ENCODE peak calls at places on chromosomes 13 and 19, in ten cellular contexts. One of them, this sample, is unnamed.
A peak's percentile ranks its signal among the peaks of the same experiment; 100 is the strongest.

GRCh38 chr19:27833031-27833430 is 1379.9 kb downstream of the UQCRFS1 start:
- DNase-seq in breast epithelium: no peak
- DNase-seq in suprapubic skin: no peak
- DNase-seq in H54: no peak
- DNase-seq in prostate gland: no peak
- DNase-seq in ovary: no peak
- DNase-seq in GM12892: no peak
- DNase-seq in heart left ventricle: no peak
- DNase-seq in adrenal gland: no peak
- DNase-seq in HCT116: no peak
- DNase-seq in this sample: no peak

GRCh38 chr13:94917814-94918213 is 205.5 kb upstream of the SOX21 start:
- DNase-seq in prostate gland: no peak
- DNase-seq in suprapubic skin: no peak
- DNase-seq in ovary: no peak
- DNase-seq in GM12892: no peak
- DNase-seq in H54: no peak
- DNase-seq in heart left ventricle: no peak
- DNase-seq in breast epithelium: no peak
- DNase-seq in HCT116: no peak
- DNase-seq in adrenal gland: no peak
- DNase-seq in this sample: no peak

GRCh38 chr13:21016487-21016886 is 44.9 kb downstream of the LATS2 start:
- DNase-seq in ovary: no peak
- DNase-seq in prostate gland: no peak
- DNase-seq in H54: no peak
- DNase-seq in GM12892: no peak
- DNase-seq in suprapubic skin: no peak
- DNase-seq in HCT116: no peak
- DNase-seq in breast epithelium: no peak
- DNase-seq in adrenal gland: no peak
- DNase-seq in heart left ventricle: no peak
- DNase-seq in this sample: no peak

GRCh38 chr13:30647824-30648521 is 30.3 kb downstream of the USPL1 start:
- DNase-seq in ovary: no peak
- DNase-seq in heart left ventricle: no peak
- DNase-seq in HCT116: no peak
- DNase-seq in adrenal gland: no peak
- DNase-seq in GM12892: no peak
- DNase-seq in prostate gland: no peak
- DNase-seq in suprapubic skin: no peak
- DNase-seq in H54: no peak
- DNase-seq in breast epithelium: no peak
- DNase-seq in this sample: no peak

GRCh38 chr19:7748756-7749155 is 1.4 kb upstream of the CD209 start:
- DNase-seq in breast epithelium: no peak
- DNase-seq in prostate gland: no peak
- DNase-seq in ovary: no peak
- DNase-seq in suprapubic skin: no peak
- DNase-seq in HCT116: peak; percentile 50
- DNase-seq in GM12892: no peak
- DNase-seq in H54: no peak
- DNase-seq in heart left ventricle: no peak
- DNase-seq in adrenal gland: peak; percentile 50
- DNase-seq in this sample: no peak

GRCh38 chr19:36064829-36065228 is 10.1 kb downstream of the WDR62 start:
- DNase-seq in breast epithelium: no peak
- DNase-seq in adrenal gland: no peak
- DNase-seq in H54: no peak
- DNase-seq in ovary: no peak
- DNase-seq in GM12892: no peak
- DNase-seq in HCT116: no peak
- DNase-seq in heart left ventricle: no peak
- DNase-seq in prostate gland: no peak
- DNase-seq in suprapubic skin: no peak
- DNase-seq in this sample: no peak

GRCh38 chr19:9819590-9819898 is 665 bp upstream of the FBXL12 start:
- DNase-seq in heart left ventricle: no peak
- DNase-seq in prostate gland: no peak
- DNase-seq in HCT116: no peak
- DNase-seq in H54: peak; percentile 95
- DNase-seq in ovary: no peak
- DNase-seq in breast epithelium: no peak
- DNase-seq in GM12892: no peak
- DNase-seq in suprapubic skin: no peak
- DNase-seq in adrenal gland: no peak
- DNase-seq in this sample: no peak

GRCh38 chr13:64073203-64073602 is 2657.6 kb upstream of the PCDH20 start:
- DNase-seq in GM12892: no peak
- DNase-seq in HCT116: no peak
- DNase-seq in ovary: no peak
- DNase-seq in heart left ventricle: no peak
- DNase-seq in breast epithelium: no peak
- DNase-seq in H54: no peak
- DNase-seq in prostate gland: no peak
- DNase-seq in adrenal gland: no peak
- DNase-seq in suprapubic skin: no peak
- DNase-seq in this sample: no peak

GRCh38 chr13:51607165-51607564 is 22.9 kb downstream of the WDFY2 start:
- DNase-seq in GM12892: no peak
- DNase-seq in adrenal gland: no peak
- DNase-seq in suprapubic skin: no peak
- DNase-seq in HCT116: no peak
- DNase-seq in heart left ventricle: no peak
- DNase-seq in ovary: no peak
- DNase-seq in prostate gland: no peak
- DNase-seq in breast epithelium: no peak
- DNase-seq in H54: no peak
- DNase-seq in this sample: no peak

GRCh38 chr19:4908311-4908710 is 990 bp upstream of the UHRF1 start:
- DNase-seq in HCT116: no peak
- DNase-seq in suprapubic skin: no peak
- DNase-seq in heart left ventricle: no peak
- DNase-seq in breast epithelium: no peak
- DNase-seq in prostate gland: no peak
- DNase-seq in ovary: no peak
- DNase-seq in GM12892: no peak
- DNase-seq in adrenal gland: no peak
- DNase-seq in H54: no peak
- DNase-seq in this sample: no peak

GRCh38 chr19:4910594-4911273 is 1.4 kb downstream of the UHRF1 start:
- DNase-seq in GM12892: no peak
- DNase-seq in suprapubic skin: no peak
- DNase-seq in HCT116: no peak
- DNase-seq in breast epithelium: no peak
- DNase-seq in prostate gland: no peak
- DNase-seq in heart left ventricle: peak; percentile 40
- DNase-seq in ovary: no peak
- DNase-seq in adrenal gland: no peak
- DNase-seq in H54: peak; percentile 68
- DNase-seq in this sample: no peak

GRCh38 chr19:4908781-4909171 is 525 bp upstream of the UHRF1 start:
- DNase-seq in adrenal gland: no peak
- DNase-seq in GM12892: no peak
- DNase-seq in breast epithelium: no peak
- DNase-seq in H54: no peak
- DNase-seq in prostate gland: no peak
- DNase-seq in suprapubic skin: no peak
- DNase-seq in heart left ventricle: no peak
- DNase-seq in HCT116: no peak
- DNase-seq in ovary: no peak
- DNase-seq in this sample: no peak

GRCh38 chr19:4909897-4910593 is 744 bp downstream of the UHRF1 start:
- DNase-seq in heart left ventricle: peak; percentile 94
- DNase-seq in breast epithelium: peak; percentile 90
- DNase-seq in prostate gland: peak; percentile 91
- DNase-seq in GM12892: peak; percentile 97
- DNase-seq in HCT116: peak; percentile 68
- DNase-seq in suprapubic skin: peak; percentile 93
- DNase-seq in ovary: peak; percentile 95
- DNase-seq in adrenal gland: peak; percentile 90
- DNase-seq in H54: peak; percentile 96
- DNase-seq in this sample: peak; percentile 86

DNA sequence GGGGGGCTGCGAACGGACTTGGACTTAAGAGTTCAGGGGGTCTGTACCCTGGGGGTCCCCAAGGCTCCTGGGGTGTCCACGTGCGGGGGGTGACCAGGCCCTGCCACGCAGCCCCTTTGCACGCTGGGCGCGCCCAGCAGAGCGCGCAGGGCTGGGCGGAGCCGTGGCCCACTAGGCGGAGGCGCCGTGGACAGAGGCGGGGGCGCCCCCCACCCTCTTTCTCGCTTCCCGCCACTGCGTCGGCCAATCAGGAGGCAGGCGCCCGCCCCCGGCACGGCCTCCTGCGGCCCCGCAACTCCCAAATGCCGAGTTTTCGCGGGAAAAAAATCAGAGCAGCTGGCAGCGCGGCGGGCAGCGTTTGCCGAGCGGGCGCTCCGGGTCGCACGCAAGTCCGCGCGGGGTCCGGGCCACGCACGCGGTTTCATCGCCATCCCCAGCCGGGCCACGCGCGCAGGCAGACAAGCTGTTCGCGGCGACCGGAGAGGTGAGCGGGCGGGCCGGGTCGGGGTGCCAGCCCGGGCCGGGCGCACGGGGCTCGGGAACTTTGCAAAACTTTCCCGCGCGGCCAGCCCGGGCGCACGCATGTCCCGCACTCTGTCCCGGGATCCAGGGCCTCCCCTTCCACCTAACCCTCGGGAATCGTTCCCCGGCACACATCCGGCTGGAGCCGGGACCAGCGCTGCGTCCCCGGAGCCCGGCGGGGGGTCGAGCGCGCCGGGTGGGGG is at the start of gene UHRF1:
- DNase-seq in prostate gland: no peak
- DNase-seq in HCT116: no peak
- DNase-seq in GM12892: no peak
- DNase-seq in ovary: no peak
- DNase-seq in suprapubic skin: no peak
- DNase-seq in H54: peak; percentile 62
- DNase-seq in adrenal gland: no peak
- DNase-seq in heart left ventricle: no peak
- DNase-seq in breast epithelium: no peak
- DNase-seq in this sample: no peak
- TF ChIP-seq POLR2A in prostate gland: no peak
- TF ChIP-seq POLR2A in HCT116: peak; percentile 81
- TF ChIP-seq POLR2A in GM12892: peak; percentile 70
- TF ChIP-seq POLR2A in ovary: no peak
- TF ChIP-seq POLR2A in suprapubic skin: no peak
- TF ChIP-seq POLR2A in H54: peak; percentile 69
- TF ChIP-seq POLR2A in adrenal gland: no peak
- TF ChIP-seq POLR2A in heart left ventricle: no peak
- TF ChIP-seq POLR2A in breast epithelium: no peak
- TF ChIP-seq POLR2A in this sample: no peak

GRCh38 chr19:58386576-58387337 is at the start of gene RPS5:
- DNase-seq in GM12892: peak; percentile 99
- DNase-seq in HCT116: peak; percentile 98
- DNase-seq in breast epithelium: peak; percentile 97
- DNase-seq in prostate gland: peak; percentile 95
- DNase-seq in heart left ventricle: peak; percentile 97
- DNase-seq in ovary: peak; percentile 96
- DNase-seq in H54: peak; percentile 100
- DNase-seq in suprapubic skin: peak; percentile 98
- DNase-seq in adrenal gland: peak; percentile 98
- DNase-seq in this sample: peak; percentile 95
- TF ChIP-seq POLR2A in GM12892: peak; percentile 96
- TF ChIP-seq POLR2A in HCT116: peak; percentile 67
- TF ChIP-seq POLR2A in breast epithelium: peak; percentile 66
- TF ChIP-seq POLR2A in prostate gland: peak; percentile 36
- TF ChIP-seq POLR2A in heart left ventricle: no peak
- TF ChIP-seq POLR2A in ovary: peak; percentile 82
- TF ChIP-seq POLR2A in H54: peak; percentile 91
- TF ChIP-seq POLR2A in suprapubic skin: no peak
- TF ChIP-seq POLR2A in adrenal gland: peak; percentile 80
- TF ChIP-seq POLR2A in this sample: peak; percentile 58

DNA sequence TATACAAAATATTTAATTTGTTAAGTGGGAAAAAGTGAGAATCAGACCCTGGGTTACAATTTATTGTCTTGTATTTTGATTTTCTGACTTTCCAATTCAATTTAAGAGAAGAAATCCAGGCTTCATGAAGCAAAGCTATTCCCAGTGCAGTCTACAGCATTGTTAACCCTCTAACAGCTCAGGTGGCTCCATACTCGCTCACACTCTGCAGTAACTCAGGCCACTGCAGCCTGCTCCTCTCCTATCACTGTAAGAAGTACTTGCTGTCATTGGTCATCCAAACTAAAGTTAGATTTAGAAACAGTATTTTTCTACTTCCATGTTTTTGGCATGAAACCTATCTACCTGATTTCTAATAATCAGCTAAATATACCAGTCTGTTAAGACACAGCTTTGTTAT is 830.3 kb downstream of the PCDH9 start:
- DNase-seq in suprapubic skin: no peak
- DNase-seq in ovary: no peak
- DNase-seq in GM12892: no peak
- DNase-seq in breast epithelium: no peak
- DNase-seq in H54: no peak
- DNase-seq in heart left ventricle: no peak
- DNase-seq in adrenal gland: no peak
- DNase-seq in HCT116: no peak
- DNase-seq in prostate gland: no peak
- DNase-seq in this sample: no peak
- TF ChIP-seq POLR2A in suprapubic skin: no peak
- TF ChIP-seq POLR2A in ovary: no peak
- TF ChIP-seq POLR2A in GM12892: no peak
- TF ChIP-seq POLR2A in breast epithelium: no peak
- TF ChIP-seq POLR2A in H54: no peak
- TF ChIP-seq POLR2A in heart left ventricle: no peak
- TF ChIP-seq POLR2A in adrenal gland: no peak
- TF ChIP-seq POLR2A in HCT116: no peak
- TF ChIP-seq POLR2A in prostate gland: no peak
- TF ChIP-seq POLR2A in this sample: no peak

GRCh38 chr13:110635405-110636002 is 20.2 kb downstream of the NAXD start:
- DNase-seq in heart left ventricle: no peak
- DNase-seq in H54: no peak
- DNase-seq in prostate gland: no peak
- DNase-seq in suprapubic skin: no peak
- DNase-seq in HCT116: no peak
- DNase-seq in breast epithelium: no peak
- DNase-seq in GM12892: no peak
- DNase-seq in adrenal gland: no peak
- DNase-seq in ovary: no peak
- DNase-seq in this sample: no peak

GRCh38 chr13:110636701-110637201 is 21.4 kb downstream of the NAXD start:
- DNase-seq in adrenal gland: no peak
- DNase-seq in GM12892: no peak
- DNase-seq in suprapubic skin: no peak
- DNase-seq in breast epithelium: no peak
- DNase-seq in ovary: no peak
- DNase-seq in H54: no peak
- DNase-seq in HCT116: no peak
- DNase-seq in prostate gland: no peak
- DNase-seq in heart left ventricle: no peak
- DNase-seq in this sample: no peak

GRCh38 chr13:110637275-110637674 is 21.9 kb downstream of the NAXD start:
- DNase-seq in ovary: no peak
- DNase-seq in H54: no peak
- DNase-seq in breast epithelium: no peak
- DNase-seq in suprapubic skin: no peak
- DNase-seq in adrenal gland: no peak
- DNase-seq in heart left ventricle: no peak
- DNase-seq in GM12892: no peak
- DNase-seq in prostate gland: no peak
- DNase-seq in HCT116: no peak
- DNase-seq in this sample: no peak

GRCh38 chr13:110634558-110634957 is 19.2 kb downstream of the NAXD start:
- DNase-seq in GM12892: no peak
- DNase-seq in suprapubic skin: no peak
- DNase-seq in prostate gland: no peak
- DNase-seq in heart left ventricle: no peak
- DNase-seq in adrenal gland: peak; percentile 91
- DNase-seq in breast epithelium: no peak
- DNase-seq in ovary: no peak
- DNase-seq in H54: peak; percentile 100
- DNase-seq in HCT116: peak; percentile 12
- DNase-seq in this sample: no peak

GRCh38 chr13:110636053-110636475 is 20.7 kb downstream of the NAXD start:
- DNase-seq in ovary: no peak
- DNase-seq in adrenal gland: no peak
- DNase-seq in heart left ventricle: no peak
- DNase-seq in HCT116: no peak
- DNase-seq in H54: no peak
- DNase-seq in prostate gland: no peak
- DNase-seq in suprapubic skin: no peak
- DNase-seq in GM12892: no peak
- DNase-seq in breast epithelium: no peak
- DNase-seq in this sample: no peak
- TF ChIP-seq POLR2A in ovary: no peak
- TF ChIP-seq POLR2A in adrenal gland: no peak
- TF ChIP-seq POLR2A in heart left ventricle: no peak
- TF ChIP-seq POLR2A in HCT116: no peak
- TF ChIP-seq POLR2A in H54: no peak
- TF ChIP-seq POLR2A in prostate gland: no peak
- TF ChIP-seq POLR2A in suprapubic skin: no peak
- TF ChIP-seq POLR2A in GM12892: peak; percentile 5
- TF ChIP-seq POLR2A in breast epithelium: no peak
- TF ChIP-seq POLR2A in this sample: no peak